ENCODE peak calls at places on chromosome 14, in eight cellular contexts. L, R, B, K, F, J, E and N are unnamed samples.

GRCh38 chr14:94114589-94115067 is 4.1 kb downstream of the IFI27 start:
- DNase-seq in L (no peak), R (no peak), B (no peak), K (no peak), F (no peak), J (no peak), E (no peak), N (no peak)

GRCh38 chr14:97410667-97411286 is 613.6 kb downstream of the VRK1 start:
- DNase-seq in L (no peak), R (no peak), B (no peak), K (no peak), F (no peak), J (no peak), E (no peak), N (no peak)

GRCh38 chr14:22882529-22883190 is 362 bp upstream of the REM2 start:
- DNase-seq in L (peak), R (no peak), B (no peak), K (no peak), F (no peak), J (peak), E (peak), N (no peak)

GRCh38 chr14:71061458-71061857 is 154.2 kb downstream of the PCNX1 start:
- DNase-seq in L (no peak), R (no peak), B (no peak), K (no peak), F (no peak), J (no peak), E (no peak), N (no peak)

GRCh38 chr14:77151245-77151644 is 9.7 kb upstream of the ZDHHC22 start:
- DNase-seq in L (no peak), R (no peak), B (no peak), K (no peak), F (no peak), J (no peak), E (peak), N (no peak)

GRCh38 chr14:94572637-94573303 is 8.5 kb upstream of the SERPINA5 start:
- DNase-seq in L (no peak), R (no peak), B (no peak), K (no peak), F (no peak), J (no peak), E (no peak), N (no peak)

GRCh38 chr14:64926398-64926995 is 12.2 kb downstream of the CHURC1 start:
- DNase-seq in L (no peak), R (no peak), B (no peak), K (no peak), F (no peak), J (no peak), E (no peak), N (no peak)

GRCh38 chr14:86510503-86510902 is 980.6 kb downstream of the FLRT2 start:
- DNase-seq in L (no peak), R (no peak), B (no peak), K (no peak), F (no peak), J (peak), E (no peak), N (no peak)

GRCh38 chr14:104359301-104359968 is 220.1 kb upstream of the C14orf180 start:
- DNase-seq in L (no peak), R (peak), B (no peak), K (no peak), F (no peak), J (no peak), E (no peak), N (no peak)

GRCh38 chr14:49853572-49854375 is 1.2 kb upstream of the NEMF start:
- DNase-seq in L (peak), R (peak), B (peak), K (no peak), F (peak), J (peak), E (peak), N (peak)

GRCh38 chr14:99254391-99255009 is 17.5 kb downstream of the BCL11B start:
- DNase-seq in L (no peak), R (no peak), B (no peak), K (no peak), F (no peak), J (no peak), E (no peak), N (no peak)

GRCh38 chr14:32324601-32325000 is 4.5 kb upstream of the AKAP6 start:
- DNase-seq in L (no peak), R (no peak), B (no peak), K (no peak), F (no peak), J (peak), E (no peak), N (no peak)

GRCh38 chr14:44612002-44612401 is 104.9 kb upstream of the FSCB start:
- DNase-seq in L (no peak), R (no peak), B (no peak), K (no peak), F (no peak), J (no peak), E (no peak), N (no peak)

GRCh38 chr14:22221508-22221907 is 367.5 kb downstream of the DAD1 start:
- DNase-seq in L (no peak), R (no peak), B (no peak), K (no peak), F (no peak), J (peak), E (no peak), N (no peak)

GRCh38 chr14:91405241-91405721 is 12.3 kb downstream of the CCDC88C start:
- DNase-seq in L (no peak), R (no peak), B (no peak), K (no peak), F (no peak), J (no peak), E (no peak), N (no peak)

GRCh38 chr14:36254020-36254614 is 66.3 kb downstream of the MBIP start:
- DNase-seq in L (no peak), R (no peak), B (no peak), K (no peak), F (no peak), J (peak), E (no peak), N (no peak)